ENCODE peak calls at places on chromosome 3, in four cellular contexts. M is CD8-positive, alpha-beta memory T cell; L is heart left ventricle; X is mucosa of descending colon. P is an unnamed sample. For H3K4me1 and H3K36me3, the result is how much of the 10 kb centered on the place peaks cover.

GRCh38 chr3:196288141-196288460 is 575 bp upstream of the PCYT1A start:
- DNase-seq in L (no peak), M (no peak), X (no peak), P (no peak)

GRCh38 chr3:100775669-100776068 is 66.4 kb downstream of the TFG start:
- DNase-seq in X (no peak), L (no peak), M (no peak), P (no peak)

GRCh38 chr3:138348107-138348949 is at the start of gene MRAS:
- DNase-seq in M (no peak), L (peak), X (no peak), P (peak)

GRCh38 chr3:163476179-163476578 is 1602.1 kb downstream of the SI start:
- DNase-seq in L (no peak), X (no peak), M (no peak), P (no peak)

GRCh38 chr3:194369522-194370279 is at the start of gene LRRC15:
- DNase-seq in M (no peak), X (no peak), L (no peak), P (no peak)

GRCh38 chr3:16315623-16316022 is 50.6 kb downstream of the OXNAD1 start:
- DNase-seq in L (no peak), M (no peak), X (no peak), P (no peak)

GRCh38 chr3:175512700-175513099 is 653.6 kb downstream of the NAALADL2 start:
- DNase-seq in M (no peak), L (no peak), X (no peak), P (no peak)

GRCh38 chr3:158845748-158846350 is 44.0 kb downstream of the MFSD1 start:
- DNase-seq in M (no peak), X (no peak), L (no peak), P (no peak)

GRCh38 chr3:105448338-105448982 is 81.8 kb downstream of the ALCAM start:
- DNase-seq in M (no peak), X (no peak), L (no peak), P (no peak)

GRCh38 chr3:190229632-190230424 is 92.4 kb downstream of the CLDN1 start:
- DNase-seq in M (no peak), L (no peak), X (no peak), P (no peak)

GRCh38 chr3:31185004-31185357 is 290.5 kb upstream of the GADL1 start:
- DNase-seq in X (no peak), L (no peak), M (no peak), P (no peak)

GRCh38 chr3:8987673-8988655 is 24.7 kb upstream of the RAD18 start:
- DNase-seq in M (no peak), X (no peak), L (peak), P (peak)

GRCh38 chr3:54784021-54784420 is 143.8 kb downstream of the LRTM1 start:
- DNase-seq in L (no peak), M (no peak), X (no peak), P (no peak)

GRCh38 chr3:140760324-140761075 is 82.6 kb downstream of the TRIM42 start:
- DNase-seq in M (no peak), X (no peak), L (no peak), P (no peak)

GRCh38 chr3:23706116-23706515 is 99.6 kb upstream of the UBE2E1 start:
- DNase-seq in M (no peak), L (no peak), X (no peak), P (no peak)

GRCh38 chr3:18438586-18438985 is 13.4 kb upstream of the SATB1 start:
- DNase-seq in M (peak), X (peak), L (no peak), P (no peak)

GRCh38 chr3:120168038-120168437 is 73.8 kb upstream of the GSK3B start:
- DNase-seq in L (no peak), M (no peak), X (no peak), P (no peak)
- H3K4me1 ChIP-seq in L (under half), M (under half), X (under half), P (under half)

GRCh38 chr3:52350436-52350835 is 34.3 kb downstream of the DNAH1 start:
- DNase-seq in M (no peak), X (peak), L (peak), P (no peak)

GRCh38 chr3:52349611-52350395 is 33.7 kb downstream of the DNAH1 start:
- DNase-seq in L (peak), M (no peak), X (peak), P (no peak)

GRCh38 chr3:52351762-52352055 is 35.6 kb downstream of the DNAH1 start:
- DNase-seq in X (peak), M (no peak), L (peak), P (no peak)

GRCh38 chr3:52352566-52352965 is 36.4 kb downstream of the DNAH1 start:
- DNase-seq in L (peak), M (no peak), X (peak), P (no peak)

DNA sequence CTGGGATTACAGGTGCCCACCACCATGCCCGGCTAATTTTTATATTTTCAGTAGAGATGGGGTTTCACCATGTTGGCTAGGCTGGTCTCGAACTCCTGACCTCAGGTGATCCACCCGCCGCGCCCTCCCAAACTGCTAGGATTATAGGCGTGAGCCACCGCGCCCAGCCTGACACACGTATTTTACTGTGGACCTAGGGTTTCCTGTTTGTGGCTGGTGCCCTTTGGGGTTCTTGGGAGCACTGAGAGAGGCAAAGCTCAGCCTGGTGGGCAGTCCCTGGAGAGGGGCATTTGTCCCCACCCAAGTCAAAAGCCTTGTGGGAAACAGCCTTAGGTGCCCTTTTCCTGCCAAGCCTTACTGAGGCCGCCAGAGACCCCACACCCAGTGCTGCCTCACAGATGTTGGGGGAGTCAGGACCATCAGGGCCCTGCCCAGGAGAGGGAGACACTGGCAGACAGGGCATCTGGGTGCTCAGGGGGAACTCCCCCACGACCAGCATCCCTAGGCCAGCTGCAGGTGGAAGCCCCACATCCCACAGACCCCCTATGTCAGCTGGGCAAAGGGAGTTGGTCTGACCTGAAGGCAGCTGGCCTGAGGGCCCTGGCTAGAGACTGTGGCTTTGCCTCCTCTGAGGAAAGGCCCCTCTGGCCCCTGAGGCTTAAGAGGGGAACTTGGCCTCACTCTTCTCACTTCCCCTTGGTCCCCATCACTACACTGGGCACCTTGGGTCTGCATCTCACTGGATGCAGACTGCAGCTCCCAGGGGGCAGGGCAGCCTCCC is 35.1 kb downstream of the DNAH1 start:
- DNase-seq in X (peak), L (peak), M (no peak), P (no peak)
- H3K36me3 ChIP-seq in X (under half), L (under half), M (under half), P (under half)

DNA sequence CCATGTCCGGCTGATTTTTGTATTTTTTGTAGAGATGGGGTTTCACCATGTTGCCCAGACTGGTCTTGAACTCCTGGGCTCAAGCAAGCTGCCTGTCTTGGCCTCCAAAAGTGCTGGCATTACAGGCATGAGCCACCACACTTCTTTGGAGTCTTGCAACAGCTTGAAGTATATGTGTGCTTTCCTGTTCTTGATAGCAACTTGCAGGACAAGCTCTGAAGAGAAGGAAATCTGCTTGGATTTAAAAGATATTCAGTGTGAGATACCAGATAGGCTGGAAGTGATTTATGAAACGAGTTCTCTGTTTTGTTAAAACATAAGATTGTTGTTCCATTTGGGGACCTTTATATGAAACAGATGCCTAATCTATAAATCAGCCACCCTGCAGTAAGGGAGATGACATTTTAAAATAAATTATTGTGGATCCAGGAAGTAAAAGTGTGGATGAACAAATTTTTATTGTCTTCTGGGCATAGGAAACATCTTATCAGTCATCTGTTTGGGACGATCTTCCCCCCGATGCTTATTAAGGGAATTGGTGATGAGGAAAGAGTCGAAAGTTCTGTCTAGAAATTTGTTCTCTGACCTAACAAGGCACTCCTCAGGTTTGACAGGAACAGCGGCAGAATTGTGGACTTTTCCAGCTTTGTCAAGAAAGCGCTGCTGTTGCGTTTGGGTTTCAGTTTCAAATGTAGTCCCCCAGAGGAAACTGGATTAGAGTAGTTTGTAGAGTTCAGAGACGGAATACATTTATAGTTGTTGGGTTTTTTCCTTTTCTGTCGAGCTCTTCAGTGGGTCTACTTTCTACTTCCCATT is 53.7 kb upstream of the MAGI1 start:
- DNase-seq in L (no peak), M (no peak), X (no peak), P (no peak)
- H3K4me3 ChIP-seq in L (no peak), M (no peak), X (no peak), P (no peak)

GRCh38 chr3:37920156-37920686 is 58.5 kb downstream of the CTDSPL start:
- DNase-seq in X (no peak), L (no peak), M (no peak), P (no peak)
- H3K4me1 ChIP-seq in X (under half), L (under half), M (under half), P (half or more)

GRCh38 chr3:184325715-184326114 is 11.3 kb downstream of the EIF4G1 start:
- DNase-seq in M (no peak), L (no peak), X (no peak), P (no peak)

GRCh38 chr3:184332370-184333090 is 4.9 kb upstream of the FAM131A start:
- DNase-seq in M (no peak), X (peak), L (no peak), P (no peak)

GRCh38 chr3:184325269-184325668 is 10.9 kb downstream of the EIF4G1 start:
- DNase-seq in X (no peak), L (no peak), M (no peak), P (no peak)

GRCh38 chr3:184327171-184327570 is 10.2 kb upstream of the FAM131A start:
- DNase-seq in L (no peak), X (no peak), M (no peak), P (no peak)

DNA sequence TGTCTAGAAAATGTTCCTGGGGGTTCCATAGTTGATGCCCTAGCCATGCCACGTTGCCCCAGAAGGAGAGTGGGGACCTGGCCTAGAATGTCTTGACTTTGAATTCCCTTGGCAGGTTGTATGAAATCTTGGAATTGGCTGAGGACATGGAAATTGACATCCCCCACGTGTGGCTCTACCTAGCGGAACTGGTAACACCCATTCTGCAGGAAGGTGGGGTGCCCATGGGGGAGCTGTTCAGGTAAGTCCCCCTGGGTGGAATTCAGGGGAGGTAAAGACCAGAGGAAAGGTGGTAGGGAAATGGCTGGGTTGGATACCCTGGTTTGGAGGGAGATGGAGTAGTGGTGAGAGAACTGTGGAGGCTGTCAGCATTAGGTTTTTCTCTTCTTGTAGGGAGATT is 8.9 kb upstream of the FAM131A start:
- DNase-seq in L (no peak), X (no peak), M (no peak), P (no peak)
- H3K36me3 ChIP-seq in L (half or more), X (half or more), M (half or more), P (half or more)

GRCh38 chr3:103127737-103128136 is 692.9 kb downstream of the ZPLD1 start:
- DNase-seq in M (no peak), X (no peak), L (no peak), P (no peak)
- H3K4me3 ChIP-seq in M (no peak), X (no peak), L (no peak), P (no peak)

GRCh38 chr3:50587373-50587772 is 18.1 kb downstream of the HEMK1 start:
- DNase-seq in L (peak), M (no peak), X (no peak), P (no peak)
- H3K4me1 ChIP-seq in L (under half), M (half or more), X (under half), P (under half)

DNA sequence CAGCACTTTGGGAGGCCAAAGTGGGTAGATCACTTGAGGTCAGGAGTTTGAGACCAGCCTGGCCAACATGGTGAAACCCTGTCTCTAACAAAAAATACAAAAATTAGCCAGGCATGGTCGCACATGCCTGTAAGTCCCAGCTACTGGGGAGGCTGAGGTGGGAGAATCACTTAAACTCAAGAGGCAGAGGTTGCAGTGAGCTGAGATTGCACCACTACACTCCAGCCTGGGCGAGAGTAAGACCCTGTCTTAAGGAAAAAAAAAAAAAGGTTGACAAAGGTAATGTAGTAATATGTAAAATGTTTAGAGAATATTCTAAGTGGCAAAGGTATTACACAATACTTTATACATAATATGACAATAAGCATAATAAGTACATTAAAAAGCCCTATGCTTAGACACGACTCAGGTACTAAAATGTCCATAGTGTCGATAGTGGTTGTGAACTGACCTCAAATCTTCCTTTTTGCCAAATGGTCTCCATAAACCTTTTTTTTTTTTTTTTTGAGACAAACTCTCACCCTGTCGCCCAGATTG is 16.5 kb downstream of the RPN1 start:
- DNase-seq in X (no peak), L (no peak), M (no peak), P (no peak)
- H3K36me3 ChIP-seq in X (under half), L (half or more), M (under half), P (under half)

P was measured in tibial nerve.